ENCODE peak calls at places on chromosome 18, in four cellular contexts. U, I, S and T are unnamed samples.

GRCh38 chr18:34196231-34196630 is 28.5 kb downstream of the NOL4 start:
- DNase-seq in U (no peak), I (no peak), S (no peak), T (no peak)

GRCh38 chr18:37207343-37207742 is 358.3 kb downstream of the CELF4 start:
- DNase-seq in U (no peak), I (no peak), S (no peak), T (no peak)

GRCh38 chr18:10122116-10122515 is 208.3 kb downstream of the VAPA start:
- DNase-seq in U (no peak), I (no peak), S (peak; percentile 79), T (peak; percentile 84)

GRCh38 chr18:24726727-24727539 is 266.5 kb downstream of the HRH4 start:
- DNase-seq in U (peak; percentile 75), I (peak; percentile 61), S (peak; percentile 77), T (peak; percentile 47)

GRCh38 chr18:70046796-70047195 is 99.1 kb upstream of the CD226 start:
- DNase-seq in U (no peak), I (no peak), S (no peak), T (no peak)

GRCh38 chr18:59993560-59993959 is 93.8 kb downstream of the PMAIP1 start:
- DNase-seq in U (no peak), I (no peak), S (no peak), T (no peak)

GRCh38 chr18:78414302-78414701 is 565.3 kb upstream of the SALL3 start:
- DNase-seq in U (no peak), I (no peak), S (no peak), T (no peak)

GRCh38 chr18:34322365-34323289 is 97.9 kb upstream of the NOL4 start:
- DNase-seq in U (peak; percentile 66), I (peak; percentile 29), S (peak; percentile 82), T (peak; percentile 26)

GRCh38 chr18:55236150-55236931 is 277.1 kb upstream of the CCDC68 start:
- DNase-seq in U (no peak), I (no peak), S (peak; percentile 72), T (peak; percentile 55)

GRCh38 chr18:62452280-62452824 is 70.5 kb upstream of the ZCCHC2 start:
- DNase-seq in U (no peak), I (no peak), S (no peak), T (peak; percentile 31)

GRCh38 chr18:21740474-21740723 is 193 bp upstream of the MIB1 start:
- DNase-seq in U (peak; percentile 99), I (no peak), S (no peak), T (peak; percentile 87)

GRCh38 chr18:75558790-75559189 is 131.3 kb upstream of the SMIM21 start:
- DNase-seq in U (no peak), I (no peak), S (no peak), T (no peak)

GRCh38 chr18:26863921-26864497 is 1.5 kb downstream of the AQP4 start:
- DNase-seq in U (no peak), I (no peak), S (no peak), T (no peak)

GRCh38 chr18:50172367-50172766 is 22.6 kb downstream of the MYO5B start:
- DNase-seq in U (no peak), I (no peak), S (no peak), T (no peak)

GRCh38 chr18:22186484-22186971 is 17.1 kb downstream of the GATA6 start:
- DNase-seq in U (no peak), I (no peak), S (no peak), T (no peak)

GRCh38 chr18:13221821-13222220 is 3.3 kb downstream of the LDLRAD4 start:
- DNase-seq in U (no peak), I (peak; percentile 60), S (peak; percentile 38), T (no peak)

GRCh38 chr18:11946756-11947155 is 34.6 kb upstream of the IMPA2 start:
- DNase-seq in U (peak; percentile 41), I (no peak), S (peak; percentile 81), T (no peak)

GRCh38 chr18:56139792-56140254 is 498.6 kb downstream of the TXNL1 start:
- DNase-seq in U (no peak), I (no peak), S (peak; percentile 81), T (peak; percentile 62)

GRCh38 chr18:54923339-54923956 is 35.8 kb downstream of the CCDC68 start:
- DNase-seq in U (no peak), I (no peak), S (no peak), T (no peak)

GRCh38 chr18:9925795-9926194 is 12.0 kb downstream of the VAPA start:
- DNase-seq in U (no peak), I (no peak), S (no peak), T (no peak)

GRCh38 chr18:11322716-11323115 is 173.3 kb upstream of the PIEZO2 start:
- DNase-seq in U (no peak), I (no peak), S (no peak), T (no peak)

GRCh38 chr18:25043104-25043503 is 308.9 kb downstream of the ZNF521 start:
- DNase-seq in U (no peak), I (no peak), S (no peak), T (no peak)

GRCh38 chr18:12886498-12887126 is 2.6 kb upstream of the PTPN2 start:
- DNase-seq in U (peak; percentile 27), I (no peak), S (no peak), T (no peak)

GRCh38 chr18:35283923-35284794 is 5.9 kb downstream of the ZSCAN30 start:
- DNase-seq in U (no peak), I (no peak), S (no peak), T (no peak)

GRCh38 chr18:7084766-7085080 is 32.9 kb downstream of the LAMA1 start:
- DNase-seq in U (no peak), I (no peak), S (peak; percentile 88), T (peak; percentile 61)

GRCh38 chr18:34222025-34222395 is 2.7 kb downstream of the NOL4 start:
- DNase-seq in U (no peak), I (peak; percentile 14), S (peak; percentile 3), T (no peak)

GRCh38 chr18:8990276-8991031 is 112.0 kb upstream of the NDUFV2 start:
- DNase-seq in U (no peak), I (no peak), S (peak; percentile 32), T (peak; percentile 15)

GRCh38 chr18:27921904-27922541 is 254.9 kb downstream of the CDH2 start:
- DNase-seq in U (peak; percentile 64), I (no peak), S (peak; percentile 85), T (peak; percentile 56)

GRCh38 chr18:27922780-27923179 is 254.2 kb downstream of the CDH2 start:
- DNase-seq in U (no peak), I (no peak), S (no peak), T (no peak)

GRCh38 chr18:27921392-27921791 is 255.5 kb downstream of the CDH2 start:
- DNase-seq in U (peak; percentile 58), I (no peak), S (peak; percentile 10), T (no peak)
- H3K4me3 ChIP-seq in U (peak overlapping the region; percentile 10), I (no peak overlapping the region), S (peak overlapping the region; percentile 33), T (no peak overlapping the region)

GRCh38 chr18:67813380-67814028 is 297.0 kb upstream of the DSEL start:
- DNase-seq in U (no peak), I (no peak), S (no peak), T (no peak)

GRCh38 chr18:67818432-67818831 is 301.9 kb upstream of the DSEL start:
- DNase-seq in U (no peak), I (no peak), S (no peak), T (no peak)

DNA sequence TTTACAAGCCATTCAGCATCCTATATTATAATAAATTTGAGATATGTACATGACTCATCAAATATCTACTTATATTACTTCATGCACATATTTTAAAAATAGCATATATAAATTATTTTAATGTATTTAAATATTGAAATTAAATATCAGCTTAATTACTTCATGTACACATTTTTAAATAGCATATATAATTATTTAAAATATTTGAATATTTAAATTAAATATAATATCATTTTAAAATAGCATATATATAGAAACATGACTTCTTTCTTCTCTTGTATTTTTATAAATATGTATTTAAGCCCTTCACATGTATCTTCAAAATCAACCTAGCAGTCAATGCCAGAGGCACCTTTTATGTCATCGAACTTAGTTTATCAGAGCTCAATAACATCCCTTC is 298.8 kb upstream of the DSEL start:
- DNase-seq in U (no peak), I (no peak), S (no peak), T (no peak)
- H3K4me3 ChIP-seq in U (no peak overlapping the region), I (no peak overlapping the region), S (no peak overlapping the region), T (no peak overlapping the region)

GRCh38 chr18:58928401-58928800 is 63.7 kb downstream of the ZNF532 start:
- DNase-seq in U (no peak), I (no peak), S (no peak), T (no peak)
- H3K4me3 ChIP-seq in U (no peak overlapping the region), I (no peak overlapping the region), S (no peak overlapping the region), T (no peak overlapping the region)

GRCh38 chr18:23460285-23461273 is 7.5 kb downstream of the RIOK3 start:
- DNase-seq in U (no peak), I (no peak), S (no peak), T (no peak)
- H3K4me3 ChIP-seq in U (no peak overlapping the region), I (no peak overlapping the region), S (no peak overlapping the region), T (no peak overlapping the region)

DNA sequence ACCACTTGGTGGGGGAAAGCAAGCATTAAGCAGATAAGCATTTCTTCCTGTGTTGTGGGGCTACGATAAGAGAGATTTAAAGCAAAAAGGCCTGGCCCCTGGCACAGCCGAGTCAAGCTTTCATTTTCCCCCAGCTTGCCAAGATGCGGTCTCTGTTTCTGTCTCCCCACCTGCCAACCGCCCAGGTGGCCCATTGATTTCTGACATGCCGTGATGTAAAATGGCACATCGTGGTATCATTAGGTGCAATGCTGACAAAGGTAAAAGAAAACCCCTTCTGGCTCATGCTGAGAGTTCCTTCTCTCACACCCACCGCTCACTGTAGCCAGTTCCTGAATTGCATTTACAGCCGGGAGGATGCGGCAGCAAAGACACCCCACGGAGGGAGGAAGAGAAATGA is 62.8 kb downstream of the BOD1L2 start:
- DNase-seq in U (no peak), I (no peak), S (no peak), T (no peak)
- H3K4me3 ChIP-seq in U (no peak overlapping the region), I (no peak overlapping the region), S (no peak overlapping the region), T (peak overlapping the region; percentile 3)

GRCh38 chr18:48545690-48546365 is 7.0 kb downstream of the CTIF start:
- DNase-seq in U (peak; percentile 87), I (peak; percentile 52), S (peak; percentile 67), T (no peak)
- H3K4me3 ChIP-seq in U (no peak overlapping the region), I (no peak overlapping the region), S (no peak overlapping the region), T (no peak overlapping the region)

GRCh38 chr18:41744664-41745063 is 210.4 kb upstream of the PIK3C3 start:
- DNase-seq in U (peak; percentile 9), I (no peak), S (no peak), T (no peak)
- H3K4me3 ChIP-seq in U (no peak overlapping the region), I (no peak overlapping the region), S (no peak overlapping the region), T (no peak overlapping the region)

GRCh38 chr18:44715841-44716240 is 35.2 kb downstream of the SETBP1 start:
- DNase-seq in U (no peak), I (no peak), S (no peak), T (no peak)
- H3K4me3 ChIP-seq in U (no peak overlapping the region), I (no peak overlapping the region), S (no peak overlapping the region), T (no peak overlapping the region)

GRCh38 chr18:77206676-77207370 is 42.8 kb upstream of the GALR1 start:
- DNase-seq in U (no peak), I (no peak), S (peak; percentile 83), T (peak; percentile 58)
- H3K4me3 ChIP-seq in U (no peak overlapping the region), I (no peak overlapping the region), S (no peak overlapping the region), T (no peak overlapping the region)